ENCODE peak calls at places on chromosomes 12 and 14, in four cellular contexts. One of them, this sample, is unnamed.

GRCh38 chr14:23533652-23534435 is 17.7 kb downstream of the ZFHX2 start:
- DNase-seq in T-cell: no peak
- DNase-seq in NCI-H1092: no peak
- DNase-seq in EH: no peak
- DNase-seq in this sample: no peak

GRCh38 chr14:80213602-80214001 is 2.3 kb upstream of the DIO2 start:
- DNase-seq in T-cell: no peak
- DNase-seq in NCI-H1092: no peak
- DNase-seq in EH: peak
- DNase-seq in this sample: no peak

GRCh38 chr12:6771091-6771495 is 1.2 kb upstream of the LAG3 start:
- DNase-seq in T-cell: no peak
- DNase-seq in NCI-H1092: no peak
- DNase-seq in EH: peak
- DNase-seq in this sample: no peak

GRCh38 chr14:77615231-77616132 is 955 bp downstream of the SPTLC2 start:
- DNase-seq in T-cell: no peak
- DNase-seq in NCI-H1092: no peak
- DNase-seq in EH: peak
- DNase-seq in this sample: peak

GRCh38 chr12:64392221-64392620 is 1.7 kb upstream of the C12orf56 start:
- DNase-seq in T-cell: no peak
- DNase-seq in NCI-H1092: no peak
- DNase-seq in EH: peak
- DNase-seq in this sample: no peak

GRCh38 chr12:45388545-45388944 is 172.7 kb downstream of the ANO6 start:
- DNase-seq in T-cell: no peak
- DNase-seq in NCI-H1092: peak
- DNase-seq in EH: peak
- DNase-seq in this sample: peak

GRCh38 chr14:105026789-105027563 is 6.1 kb upstream of the CDCA4 start:
- DNase-seq in T-cell: no peak
- DNase-seq in NCI-H1092: no peak
- DNase-seq in EH: peak
- DNase-seq in this sample: peak

GRCh38 chr14:85273099-85273677 is 256.8 kb upstream of the FLRT2 start:
- DNase-seq in T-cell: no peak
- DNase-seq in NCI-H1092: no peak
- DNase-seq in EH: no peak
- DNase-seq in this sample: no peak

GRCh38 chr12:76178461-76178860 is 94.0 kb upstream of the NAP1L1 start:
- DNase-seq in T-cell: no peak
- DNase-seq in NCI-H1092: no peak
- DNase-seq in EH: no peak
- DNase-seq in this sample: no peak

GRCh38 chr12:111412007-111412829 is 6.5 kb downstream of the SH2B3 start:
- DNase-seq in T-cell: peak
- DNase-seq in NCI-H1092: no peak
- DNase-seq in EH: no peak
- DNase-seq in this sample: no peak

GRCh38 chr12:49428652-49429549 is 61.6 kb downstream of the SPATS2 start:
- DNase-seq in T-cell: no peak
- DNase-seq in NCI-H1092: no peak
- DNase-seq in EH: peak
- DNase-seq in this sample: no peak

GRCh38 chr12:32454075-32454474 is 54.7 kb downstream of the FGD4 start:
- DNase-seq in T-cell: no peak
- DNase-seq in NCI-H1092: no peak
- DNase-seq in EH: peak
- DNase-seq in this sample: no peak

GRCh38 chr14:61256826-61257468 is 24.2 kb downstream of the TMEM30B start:
- DNase-seq in T-cell: no peak
- DNase-seq in NCI-H1092: no peak
- DNase-seq in EH: peak
- DNase-seq in this sample: no peak

GRCh38 chr14:105093426-105094192 is 28.4 kb upstream of the GPR132 start:
- DNase-seq in T-cell: peak
- DNase-seq in NCI-H1092: no peak
- DNase-seq in EH: peak
- DNase-seq in this sample: no peak

GRCh38 chr12:1013618-1014489 is 22.8 kb downstream of the ERC1 start:
- DNase-seq in T-cell: no peak
- DNase-seq in NCI-H1092: no peak
- DNase-seq in EH: peak
- DNase-seq in this sample: no peak

GRCh38 chr12:89309815-89310214 is 42.5 kb downstream of the DUSP6 start:
- DNase-seq in T-cell: no peak
- DNase-seq in NCI-H1092: no peak
- DNase-seq in EH: peak
- DNase-seq in this sample: no peak

GRCh38 chr12:113237748-113238147 is 16.5 kb downstream of the TPCN1 start:
- DNase-seq in T-cell: no peak
- DNase-seq in NCI-H1092: no peak
- DNase-seq in EH: no peak
- DNase-seq in this sample: no peak

GRCh38 chr12:94718114-94718513 is 67.8 kb upstream of the TMCC3 start:
- DNase-seq in T-cell: no peak
- DNase-seq in NCI-H1092: no peak
- DNase-seq in EH: no peak
- DNase-seq in this sample: no peak

GRCh38 chr12:89556976-89557375 is 31.1 kb upstream of the POC1B start:
- DNase-seq in T-cell: no peak
- DNase-seq in NCI-H1092: no peak
- DNase-seq in EH: peak
- DNase-seq in this sample: peak